ENCODE peak calls at places on chromosomes 2 and 18, in seven cellular contexts. E is fibroblast of lung; B is CD4-positive, alpha-beta memory T cell; L is esophagus muscularis mucosa; A is right cardiac atrium; W is aorta; T is IMR-90. X is an unnamed sample.
A peak's percentile ranks its signal among the peaks of the same experiment; 100 is the strongest.

GRCh38 chr2:237471457-237472186 is 15.4 kb upstream of the MLPH start:
- DNase-seq in E (peak; percentile 45), B (no peak), L (no peak), A (peak; percentile 74), W (no peak), T (peak; percentile 68), X (no peak)

GRCh38 chr18:8988262-8988871 is 114.1 kb upstream of the NDUFV2 start:
- DNase-seq in E (peak; percentile 59), B (peak; percentile 49), L (no peak), A (peak; percentile 75), W (peak; percentile 55), T (peak; percentile 69), X (no peak)

GRCh38 chr2:173090291-173090877 is 14.7 kb downstream of the MAP3K20 start:
- DNase-seq in E (peak; percentile 84), B (no peak), L (no peak), A (peak; percentile 24), W (no peak), T (peak; percentile 76), X (peak; percentile 52)

GRCh38 chr18:3058328-3059191 is 45.6 kb upstream of the LPIN2 start:
- DNase-seq in E (no peak), B (peak; percentile 58), L (no peak), A (no peak), W (no peak), T (no peak), X (no peak)

GRCh38 chr2:67702284-67702683 is 305.2 kb downstream of the ETAA1 start:
- DNase-seq in E (no peak), B (no peak), L (no peak), A (no peak), W (no peak), T (no peak), X (no peak)

GRCh38 chr2:112301973-112302372 is 26.6 kb downstream of the ZC3H6 start:
- DNase-seq in E (peak; percentile 26), B (no peak), L (no peak), A (no peak), W (no peak), T (no peak), X (no peak)

GRCh38 chr2:163077241-163077640 is 238.7 kb upstream of the KCNH7 start:
- DNase-seq in E (no peak), B (no peak), L (no peak), A (no peak), W (no peak), T (no peak), X (no peak)

GRCh38 chr18:79819951-79820351 is 22.2 kb downstream of the KCNG2 start:
- DNase-seq in E (no peak), B (no peak), L (no peak), A (peak; percentile 51), W (no peak), T (no peak), X (no peak)

GRCh38 chr18:6734746-6735430 is 5.4 kb downstream of the ARHGAP28 start:
- DNase-seq in E (no peak), B (no peak), L (no peak), A (no peak), W (no peak), T (peak; percentile 47), X (no peak)

GRCh38 chr2:231431606-231432005 is 32.7 kb downstream of the NCL start:
- DNase-seq in E (no peak), B (no peak), L (no peak), A (no peak), W (no peak), T (no peak), X (no peak)

GRCh38 chr18:79531386-79531785 is 135.7 kb downstream of the NFATC1 start:
- DNase-seq in E (no peak), B (no peak), L (no peak), A (peak; percentile 20), W (peak; percentile 34), T (no peak), X (no peak)

GRCh38 chr2:127626175-127626574 is 19.8 kb upstream of the GPR17 start:
- DNase-seq in E (no peak), B (no peak), L (no peak), A (peak; percentile 35), W (peak; percentile 30), T (no peak), X (no peak)

GRCh38 chr2:25361261-25362048 is 19.7 kb upstream of the DNMT3A start:
- DNase-seq in E (no peak), B (no peak), L (no peak), A (no peak), W (no peak), T (no peak), X (no peak)

GRCh38 chr18:38402509-38402908 is 836.9 kb upstream of the CELF4 start:
- DNase-seq in E (no peak), B (no peak), L (no peak), A (no peak), W (no peak), T (no peak), X (no peak)

GRCh38 chr2:201839727-201840126 is 33.4 kb downstream of the CDK15 start:
- DNase-seq in E (no peak), B (no peak), L (no peak), A (no peak), W (no peak), T (peak; percentile 53), X (no peak)

GRCh38 chr2:192194866-192195547 is at the start of gene TMEFF2:
- DNase-seq in E (peak; percentile 84), B (peak; percentile 24), L (no peak), A (peak; percentile 93), W (peak; percentile 59), T (peak; percentile 83), X (no peak)

GRCh38 chr2:82796132-82796531 is 1662.9 kb downstream of the SUCLG1 start:
- DNase-seq in E (peak; percentile 39), B (no peak), L (no peak), A (no peak), W (no peak), T (no peak), X (peak; percentile 13)

GRCh38 chr2:229454934-229455631 is 184.0 kb upstream of the PID1 start:
- DNase-seq in E (peak; percentile 99), B (no peak), L (no peak), A (no peak), W (no peak), T (peak; percentile 81), X (peak; percentile 88)

GRCh38 chr18:2970344-2970743 is 42.6 kb downstream of the LPIN2 start:
- DNase-seq in E (no peak), B (no peak), L (no peak), A (no peak), W (no peak), T (no peak), X (no peak)

GRCh38 chr2:85710687-85711577 is 16.8 kb downstream of the GNLY start:
- DNase-seq in E (peak; percentile 42), B (no peak), L (no peak), A (peak; percentile 82), W (no peak), T (no peak), X (no peak)
- H3K4me1 ChIP-seq in E (peaks cover 7% of the 10 kb centered on the region), B (peaks cover 13% of the 10 kb centered on the region), L (peaks cover 76% of the 10 kb centered on the region), A (peaks cover 31% of the 10 kb centered on the region), W (no peaks in the 10 kb centered on the region), T (peaks cover 10% of the 10 kb centered on the region), X (no peaks in the 10 kb centered on the region)

GRCh38 chr2:64143154-64144056 is 815 bp downstream of the PELI1 start:
- DNase-seq in E (peak; percentile 50), B (peak; percentile 65), L (no peak), A (peak; percentile 73), W (peak; percentile 60), T (peak; percentile 34), X (no peak)
- H3K27ac ChIP-seq in E (peak overlapping the region; percentile 88), B (peak overlapping the region; percentile 88), L (peak overlapping the region; percentile 99), A (peak overlapping the region; percentile 98), W (peak overlapping the region; percentile 99), T (peak overlapping the region; percentile 52), X (peak overlapping the region; percentile 88)

GRCh38 chr18:62360806-62361205 is 35.7 kb downstream of the TNFRSF11A start:
- DNase-seq in E (no peak), B (no peak), L (no peak), A (no peak), W (no peak), T (no peak), X (no peak)
- H3K27me3 ChIP-seq in E (peaks cover 8% of the 10 kb centered on the region), B (no peaks in the 10 kb centered on the region), L (no peaks in the 10 kb centered on the region), A (no peaks in the 10 kb centered on the region), W (no peaks in the 10 kb centered on the region), T (peaks cover 28% of the 10 kb centered on the region), X (no peaks in the 10 kb centered on the region)

GRCh38 chr2:96865654-96866053 is 4.2 kb downstream of the SEMA4C start:
- DNase-seq in E (no peak), B (no peak), L (no peak), A (peak; percentile 34), W (no peak), T (no peak), X (no peak)
- H3K4me1 ChIP-seq in E (peaks cover 13% of the 10 kb centered on the region), B (peaks cover 26% of the 10 kb centered on the region), L (peaks cover 81% of the 10 kb centered on the region), A (peaks cover 4% of the 10 kb centered on the region), W (no peaks in the 10 kb centered on the region), T (peaks cover 6% of the 10 kb centered on the region), X (peaks cover 1% of the 10 kb centered on the region)

DNA sequence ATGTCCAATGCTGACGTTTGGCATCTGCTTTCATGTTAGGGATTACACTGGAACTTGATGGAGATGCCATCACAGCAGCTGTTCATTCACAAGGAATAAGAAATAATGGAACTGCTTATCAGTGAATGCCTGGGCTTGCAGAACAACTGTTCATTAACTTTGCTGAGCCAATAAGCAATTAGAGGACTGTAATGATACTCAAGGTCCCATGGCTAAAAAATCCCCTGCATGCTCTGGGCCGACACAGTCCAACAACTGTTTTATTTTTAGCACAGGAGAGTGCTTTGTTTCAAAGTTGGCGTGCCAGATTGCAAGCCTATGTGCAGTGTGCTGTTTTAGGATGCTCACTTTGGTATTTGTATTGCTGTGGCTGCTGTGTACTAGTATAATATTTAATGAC is 408.0 kb upstream of the RGPD4 start:
- DNase-seq in E (no peak), B (no peak), L (no peak), A (no peak), W (no peak), T (no peak), X (no peak)
- H3K27ac ChIP-seq in E (no peak overlapping the region), B (no peak overlapping the region), L (no peak overlapping the region), A (no peak overlapping the region), W (no peak overlapping the region), T (no peak overlapping the region), X (no peak overlapping the region)

GRCh38 chr2:238927746-238928519 is 80.0 kb downstream of the TWIST2 start:
- DNase-seq in E (no peak), B (no peak), L (no peak), A (peak; percentile 40), W (no peak), T (no peak), X (no peak)
- H3K27me3 ChIP-seq in E (no peaks in the 10 kb centered on the region), B (no peaks in the 10 kb centered on the region), L (no peaks in the 10 kb centered on the region), A (no peaks in the 10 kb centered on the region), W (no peaks in the 10 kb centered on the region), T (no peaks in the 10 kb centered on the region), X (peaks cover 7% of the 10 kb centered on the region)

DNA sequence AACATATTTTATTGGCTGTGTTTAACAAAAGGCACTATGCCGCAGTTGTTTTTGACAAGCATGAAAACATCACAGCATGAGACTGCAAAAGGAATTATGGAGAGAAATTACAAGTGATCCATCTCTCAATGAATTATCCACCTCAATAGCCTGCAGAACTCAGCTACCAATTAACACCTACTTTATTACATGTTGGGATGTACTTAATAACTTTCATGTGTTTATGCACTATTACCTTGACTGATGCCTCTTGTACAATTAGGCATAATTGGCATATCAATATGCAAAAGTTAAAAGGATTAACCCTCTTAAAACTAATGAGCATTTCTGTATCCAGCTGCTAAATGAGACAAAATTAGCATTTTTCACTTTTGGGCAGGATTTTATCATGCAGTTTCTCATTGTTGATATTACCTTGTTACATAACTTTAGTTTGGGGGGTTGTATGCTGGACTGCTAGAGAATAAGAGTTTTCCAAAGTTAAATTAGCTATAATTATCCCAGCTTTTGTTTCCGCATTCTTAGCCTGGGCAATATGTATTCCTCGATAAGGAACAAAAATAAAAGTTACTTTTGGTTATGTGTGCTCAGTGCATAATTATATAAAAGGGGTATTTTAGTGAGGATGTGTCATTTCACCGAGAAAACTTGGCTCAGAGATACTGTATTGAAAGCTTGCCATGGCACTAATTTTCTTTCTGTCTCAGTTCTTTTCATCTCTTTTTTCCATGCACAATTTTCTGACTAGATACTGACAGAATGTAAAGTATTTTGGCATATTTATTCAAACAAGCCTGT is 28.0 kb downstream of the ARHGAP15 start:
- DNase-seq in E (no peak), B (no peak), L (no peak), A (no peak), W (no peak), T (no peak), X (no peak)
- H3K4me1 ChIP-seq in E (no peaks in the 10 kb centered on the region), B (peaks cover 95% of the 10 kb centered on the region), L (peaks cover 3% of the 10 kb centered on the region), A (peaks cover 1% of the 10 kb centered on the region), W (no peaks in the 10 kb centered on the region), T (no peaks in the 10 kb centered on the region), X (no peaks in the 10 kb centered on the region)

X was measured in foreskin keratinocyte.